ENCODE peak calls at places on chromosomes 6 and 20, in ten cellular contexts. L is WTC11; X is A549; B is HFFc6; H is BJ; A is PC-3; D is nephron progenitor cell; G is ovary; U is activated CD8-positive, alpha-beta T cell treated with anti-CD3 and anti-CD28 coated beads for 36 hours; N is cardiac fibroblast. I is an unnamed sample.

GRCh38 chr6:147287869-147288271 is 83.7 kb downstream of the STXBP5 start:
- DNase-seq in L (no peak), X (no peak), B (peak), H (no peak), A (peak), D (no peak), G (no peak), U (no peak), N (peak), I (peak)

GRCh38 chr20:12171927-12172581 is 254.4 kb downstream of the BTBD3 start:
- DNase-seq in L (no peak), X (no peak), B (no peak), H (no peak), A (peak), D (no peak), G (peak), U (no peak), N (peak), I (peak)

GRCh38 chr6:51028271-51028670 is 209.6 kb downstream of the TFAP2B start:
- DNase-seq in L (no peak), X (no peak), B (no peak), H (no peak), A (peak), D (no peak), G (no peak), U (no peak), N (no peak), I (no peak)

GRCh38 chr20:59158673-59159072 is 4.9 kb upstream of the ZNF831 start:
- DNase-seq in L (no peak), X (no peak), B (no peak), H (no peak), A (no peak), D (no peak), G (no peak), U (no peak), N (no peak), I (no peak)

GRCh38 chr6:32177182-32177787 is 920 bp upstream of the RNF5 start:
- DNase-seq in L (peak), X (no peak), B (no peak), H (no peak), A (no peak), D (peak), G (no peak), U (peak), N (no peak), I (no peak)

GRCh38 chr20:32205502-32206382 is 1.8 kb downstream of the PLAGL2 start:
- DNase-seq in L (no peak), X (no peak), B (no peak), H (no peak), A (no peak), D (no peak), G (no peak), U (no peak), N (no peak), I (peak)

GRCh38 chr6:170147832-170148708 is 142.8 kb downstream of the DLL1 start:
- DNase-seq in L (peak), X (no peak), B (no peak), H (no peak), A (no peak), D (peak), G (no peak), U (peak), N (no peak), I (no peak)

GRCh38 chr6:170265655-170266054 is 25.2 kb downstream of the DLL1 start:
- DNase-seq in L (no peak), X (no peak), B (no peak), H (no peak), A (peak), D (no peak), G (no peak), U (no peak), N (peak), I (no peak)

GRCh38 chr6:23647045-23647444 is 479.0 kb upstream of the NRSN1 start:
- DNase-seq in L (no peak), X (no peak), B (no peak), H (no peak), A (no peak), D (no peak), G (no peak), U (no peak), N (no peak), I (no peak)

GRCh38 chr6:84521419-84522001 is 242.9 kb downstream of the TBX18 start:
- DNase-seq in L (no peak), X (no peak), B (no peak), H (no peak), A (no peak), D (no peak), G (no peak), U (no peak), N (no peak), I (no peak)

GRCh38 chr20:47480239-47480638 is 21.4 kb upstream of the NCOA3 start:
- DNase-seq in L (no peak), X (no peak), B (no peak), H (no peak), A (no peak), D (no peak), G (no peak), U (no peak), N (no peak), I (no peak)
- TF ChIP-seq CTCF in L (no peak), X (no peak), B (no peak), H (no peak), A (no peak), D (no peak), G (no peak), U (no peak), N (no peak), I (no peak)

GRCh38 chr6:137197684-137198645 is 21.2 kb downstream of the IFNGR1 start:
- DNase-seq in L (no peak), X (no peak), B (no peak), H (no peak), A (no peak), D (no peak), G (no peak), U (no peak), N (no peak), I (no peak)

GRCh38 chr6:137203256-137203655 is 15.9 kb downstream of the IFNGR1 start:
- DNase-seq in L (no peak), X (no peak), B (no peak), H (no peak), A (no peak), D (no peak), G (no peak), U (no peak), N (no peak), I (no peak)

GRCh38 chr6:137200288-137200687 is 18.9 kb downstream of the IFNGR1 start:
- DNase-seq in L (no peak), X (no peak), B (no peak), H (no peak), A (no peak), D (no peak), G (no peak), U (no peak), N (no peak), I (no peak)

GRCh38 chr6:137206562-137206961 is 12.6 kb downstream of the IFNGR1 start:
- DNase-seq in L (no peak), X (no peak), B (no peak), H (no peak), A (no peak), D (no peak), G (no peak), U (no peak), N (peak), I (no peak)

GRCh38 chr6:137202078-137202477 is 17.1 kb downstream of the IFNGR1 start:
- DNase-seq in L (no peak), X (no peak), B (no peak), H (no peak), A (no peak), D (peak), G (no peak), U (peak), N (no peak), I (no peak)
- TF ChIP-seq CTCF in L (no peak), X (peak), B (peak), H (no peak), A (peak), D (peak), G (no peak), U (no peak), N (peak), I (peak)

GRCh38 chr6:127547215-127547614 is 28.1 kb upstream of the MTCL3 start:
- DNase-seq in L (peak), X (no peak), B (peak), H (no peak), A (peak), D (no peak), G (no peak), U (peak), N (peak), I (no peak)
- TF ChIP-seq CTCF in L (peak), X (no peak), B (peak), H (peak), A (peak), D (peak), G (no peak), U (no peak), N (peak), I (peak)

GRCh38 chr20:38581013-38581412 is at the start of gene ADIG:
- DNase-seq in L (no peak), X (no peak), B (no peak), H (no peak), A (peak), D (no peak), G (no peak), U (no peak), N (no peak), I (peak)
- TF ChIP-seq CTCF in L (no peak), X (no peak), B (no peak), H (no peak), A (no peak), D (no peak), G (no peak), U (no peak), N (no peak), I (no peak)

GRCh38 chr6:127102859-127103258 is 15.6 kb upstream of the RSPO3 start:
- DNase-seq in L (no peak), X (no peak), B (no peak), H (no peak), A (no peak), D (no peak), G (no peak), U (no peak), N (no peak), I (no peak)

GRCh38 chr6:127102299-127102698 is 16.2 kb upstream of the RSPO3 start:
- DNase-seq in L (no peak), X (peak), B (peak), H (peak), A (peak), D (no peak), G (no peak), U (no peak), N (peak), I (peak)

GRCh38 chr6:127103482-127103881 is 15.0 kb upstream of the RSPO3 start:
- DNase-seq in L (no peak), X (no peak), B (no peak), H (no peak), A (no peak), D (no peak), G (no peak), U (no peak), N (no peak), I (no peak)

GRCh38 chr6:127096167-127096566 is 22.3 kb upstream of the RSPO3 start:
- DNase-seq in L (no peak), X (no peak), B (no peak), H (no peak), A (no peak), D (no peak), G (no peak), U (no peak), N (no peak), I (no peak)

DNA sequence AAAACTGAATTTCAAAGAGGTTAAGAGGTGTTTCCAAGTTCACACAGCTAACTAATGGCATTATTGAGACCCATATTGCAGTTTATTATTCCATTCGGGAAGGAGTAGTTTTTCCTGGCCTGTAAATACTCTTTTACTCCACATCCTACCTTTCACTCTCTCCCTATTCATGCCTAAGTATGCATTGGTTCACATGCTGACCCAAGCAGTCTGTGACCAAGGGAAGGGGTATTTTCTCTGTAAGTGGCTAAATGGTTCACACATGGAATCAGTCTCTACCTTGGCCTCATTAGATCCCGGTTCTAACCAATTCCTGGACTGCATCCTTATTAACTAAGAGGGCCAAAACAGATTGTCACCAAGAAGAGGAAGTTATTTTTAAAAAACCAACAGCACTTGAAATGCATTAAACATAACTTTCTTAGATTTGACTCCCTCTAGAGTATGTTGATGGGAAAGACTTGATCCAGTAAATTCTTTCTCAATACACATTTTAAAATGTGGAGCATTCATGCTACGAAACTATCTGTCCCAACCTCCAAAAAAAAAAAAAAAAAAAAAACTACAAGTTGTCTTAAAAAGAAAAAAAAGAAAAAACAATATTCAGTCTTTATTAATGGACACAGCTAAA is 17.8 kb upstream of the RSPO3 start:
- DNase-seq in L (no peak), X (no peak), B (peak), H (no peak), A (peak), D (no peak), G (no peak), U (no peak), N (peak), I (no peak)
- TF ChIP-seq CTCF in L (no peak), X (peak), B (peak), H (peak), A (peak), D (peak), G (no peak), U (no peak), N (peak), I (peak)

GRCh38 chr20:219290-220115 is 7.6 kb upstream of the DEFB129 start:
- DNase-seq in L (no peak), X (peak), B (peak), H (no peak), A (peak), D (peak), G (no peak), U (peak), N (peak), I (peak)
- TF ChIP-seq CTCF in L (no peak), X (peak), B (peak), H (peak), A (peak), D (peak), G (no peak), U (no peak), N (peak), I (peak)

GRCh38 chr20:45892049-45892816 is 1.1 kb downstream of the CTSA start:
- DNase-seq in L (no peak), X (peak), B (peak), H (no peak), A (peak), D (no peak), G (no peak), U (no peak), N (peak), I (peak)
- TF ChIP-seq CTCF in L (no peak), X (no peak), B (peak), H (peak), A (peak), D (no peak), G (no peak), U (no peak), N (peak), I (no peak)

GRCh38 chr6:97064578-97064977 is 140.1 kb downstream of the KLHL32 start:
- DNase-seq in L (no peak), X (no peak), B (no peak), H (no peak), A (no peak), D (no peak), G (no peak), U (no peak), N (no peak), I (no peak)
- TF ChIP-seq CTCF in L (no peak), X (no peak), B (no peak), H (no peak), A (no peak), D (no peak), G (no peak), U (no peak), N (no peak), I (no peak)

I was measured in mammary epithelial cell.